ENCODE peak calls at places on chromosome 22, in eight cellular contexts. One of them, this sample, is unnamed.
A peak's percentile ranks its signal among the peaks of the same experiment; 100 is the strongest.

GRCh38 chr22:48259991-48260670 is 1497.7 kb downstream of the TBC1D22A start:
- DNase-seq in keratinocyte: no peak
- DNase-seq in kidney: no peak
- DNase-seq in colonic mucosa: no peak
- DNase-seq in hepatocyte: no peak
- DNase-seq in CD8-positive, alpha-beta T cell: no peak
- DNase-seq in body of pancreas: no peak
- DNase-seq in breast epithelium: no peak
- DNase-seq in this sample: no peak

GRCh38 chr22:44557064-44557748 is 59.2 kb upstream of the RTL6 start:
- DNase-seq in CD8-positive, alpha-beta T cell: no peak
- DNase-seq in colonic mucosa: no peak
- DNase-seq in keratinocyte: no peak
- DNase-seq in hepatocyte: no peak
- DNase-seq in breast epithelium: no peak
- DNase-seq in body of pancreas: no peak
- DNase-seq in kidney: no peak
- DNase-seq in this sample: no peak

GRCh38 chr22:25111579-25112517 is 87.8 kb upstream of the CRYBB3 start:
- DNase-seq in breast epithelium: peak; percentile 61
- DNase-seq in keratinocyte: no peak
- DNase-seq in kidney: peak; percentile 86
- DNase-seq in hepatocyte: peak; percentile 71
- DNase-seq in body of pancreas: peak; percentile 71
- DNase-seq in CD8-positive, alpha-beta T cell: no peak
- DNase-seq in colonic mucosa: peak; percentile 77
- DNase-seq in this sample: peak; percentile 49

GRCh38 chr22:28873183-28873964 is 10.0 kb upstream of the ZNRF3 start:
- DNase-seq in keratinocyte: no peak
- DNase-seq in CD8-positive, alpha-beta T cell: no peak
- DNase-seq in breast epithelium: no peak
- DNase-seq in kidney: no peak
- DNase-seq in body of pancreas: no peak
- DNase-seq in colonic mucosa: no peak
- DNase-seq in hepatocyte: no peak
- DNase-seq in this sample: no peak

GRCh38 chr22:29072193-29072978 is 449 bp upstream of the KREMEN1 start:
- DNase-seq in colonic mucosa: peak; percentile 98
- DNase-seq in kidney: peak; percentile 98
- DNase-seq in hepatocyte: peak; percentile 97
- DNase-seq in body of pancreas: peak; percentile 98
- DNase-seq in breast epithelium: peak; percentile 93
- DNase-seq in CD8-positive, alpha-beta T cell: peak; percentile 73
- DNase-seq in keratinocyte: peak; percentile 57
- DNase-seq in this sample: peak; percentile 77

GRCh38 chr22:37179622-37180420 is 8.2 kb downstream of the C1QTNF6 start:
- DNase-seq in body of pancreas: no peak
- DNase-seq in colonic mucosa: peak; percentile 84
- DNase-seq in kidney: peak; percentile 77
- DNase-seq in breast epithelium: no peak
- DNase-seq in keratinocyte: no peak
- DNase-seq in CD8-positive, alpha-beta T cell: no peak
- DNase-seq in hepatocyte: no peak
- DNase-seq in this sample: no peak

GRCh38 chr22:37363593-37363992 is 63.7 kb downstream of the ELFN2 start:
- DNase-seq in CD8-positive, alpha-beta T cell: no peak
- DNase-seq in kidney: no peak
- DNase-seq in keratinocyte: no peak
- DNase-seq in body of pancreas: no peak
- DNase-seq in hepatocyte: no peak
- DNase-seq in breast epithelium: no peak
- DNase-seq in colonic mucosa: no peak
- DNase-seq in this sample: no peak

GRCh38 chr22:32804036-32804435 is 2.5 kb downstream of the TIMP3 start:
- DNase-seq in kidney: no peak
- DNase-seq in hepatocyte: no peak
- DNase-seq in breast epithelium: no peak
- DNase-seq in keratinocyte: no peak
- DNase-seq in body of pancreas: no peak
- DNase-seq in CD8-positive, alpha-beta T cell: no peak
- DNase-seq in colonic mucosa: no peak
- DNase-seq in this sample: peak; percentile 62

GRCh38 chr22:36383110-36383581 is 4.6 kb downstream of the MYH9 start:
- DNase-seq in hepatocyte: no peak
- DNase-seq in kidney: no peak
- DNase-seq in keratinocyte: no peak
- DNase-seq in body of pancreas: peak; percentile 61
- DNase-seq in breast epithelium: peak; percentile 74
- DNase-seq in colonic mucosa: no peak
- DNase-seq in CD8-positive, alpha-beta T cell: no peak
- DNase-seq in this sample: peak; percentile 60

GRCh38 chr22:19065929-19066328 is 56.3 kb downstream of the DGCR2 start:
- DNase-seq in body of pancreas: no peak
- DNase-seq in CD8-positive, alpha-beta T cell: no peak
- DNase-seq in breast epithelium: no peak
- DNase-seq in kidney: no peak
- DNase-seq in keratinocyte: no peak
- DNase-seq in colonic mucosa: no peak
- DNase-seq in hepatocyte: no peak
- DNase-seq in this sample: no peak

GRCh38 chr22:24973867-24974266 is 21.4 kb downstream of the KIAA1671 start:
- DNase-seq in kidney: no peak
- DNase-seq in colonic mucosa: peak; percentile 93
- DNase-seq in CD8-positive, alpha-beta T cell: no peak
- DNase-seq in hepatocyte: peak; percentile 67
- DNase-seq in body of pancreas: no peak
- DNase-seq in breast epithelium: no peak
- DNase-seq in keratinocyte: no peak
- DNase-seq in this sample: no peak

GRCh38 chr22:20244744-20245576 is 23.2 kb downstream of the RTN4R start:
- DNase-seq in CD8-positive, alpha-beta T cell: peak; percentile 54
- DNase-seq in hepatocyte: no peak
- DNase-seq in keratinocyte: no peak
- DNase-seq in colonic mucosa: no peak
- DNase-seq in breast epithelium: no peak
- DNase-seq in kidney: no peak
- DNase-seq in body of pancreas: no peak
- DNase-seq in this sample: no peak

GRCh38 chr22:33831651-33832050 is 88.6 kb downstream of the LARGE1 start:
- DNase-seq in body of pancreas: no peak
- DNase-seq in breast epithelium: no peak
- DNase-seq in kidney: no peak
- DNase-seq in hepatocyte: no peak
- DNase-seq in colonic mucosa: no peak
- DNase-seq in CD8-positive, alpha-beta T cell: no peak
- DNase-seq in keratinocyte: no peak
- DNase-seq in this sample: no peak

GRCh38 chr22:46002757-46003270 is 25.9 kb upstream of the WNT7B start:
- DNase-seq in colonic mucosa: no peak
- DNase-seq in keratinocyte: no peak
- DNase-seq in CD8-positive, alpha-beta T cell: no peak
- DNase-seq in body of pancreas: peak; percentile 26
- DNase-seq in kidney: peak; percentile 81
- DNase-seq in breast epithelium: no peak
- DNase-seq in hepatocyte: no peak
- DNase-seq in this sample: no peak

DNA sequence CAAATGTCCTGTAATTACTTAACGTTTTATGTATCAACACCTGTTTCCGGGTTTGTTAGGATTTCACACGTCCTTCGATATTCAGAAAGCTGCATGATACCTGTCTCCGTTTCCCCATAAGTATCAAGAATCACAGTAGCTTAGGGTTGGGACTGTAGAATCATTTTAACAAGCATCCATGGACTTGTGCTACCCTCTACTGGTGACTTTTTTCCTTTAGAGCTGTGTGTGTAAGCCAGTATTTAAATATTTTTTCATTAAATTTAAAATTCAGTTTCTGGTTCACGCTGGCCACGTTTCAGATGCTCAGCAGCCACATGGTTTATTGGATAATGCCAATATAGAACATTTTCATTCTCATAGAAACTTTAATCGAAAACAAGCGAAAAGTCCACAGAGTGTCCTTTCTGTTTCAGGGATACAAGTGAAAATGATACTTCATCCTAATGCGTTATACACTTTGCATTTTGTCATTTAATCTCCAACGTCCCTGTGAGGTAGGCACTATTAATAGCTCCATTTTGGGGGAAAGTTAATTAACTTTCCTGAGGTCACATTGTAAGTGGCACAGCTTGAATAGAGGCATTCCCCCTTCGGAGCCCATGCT is 61.5 kb upstream of the SLC25A18 start:
- DNase-seq in breast epithelium: no peak
- DNase-seq in colonic mucosa: peak; percentile 29
- DNase-seq in hepatocyte: peak; percentile 76
- DNase-seq in body of pancreas: peak; percentile 55
- DNase-seq in keratinocyte: peak; percentile 25
- DNase-seq in kidney: no peak
- DNase-seq in CD8-positive, alpha-beta T cell: no peak
- DNase-seq in this sample: peak; percentile 69
- TF ChIP-seq CTCF in breast epithelium: no peak
- TF ChIP-seq CTCF in colonic mucosa: peak; percentile 43
- TF ChIP-seq CTCF in hepatocyte: peak; percentile 89
- TF ChIP-seq CTCF in body of pancreas: peak; percentile 49
- TF ChIP-seq CTCF in keratinocyte: peak; percentile 60
- TF ChIP-seq CTCF in kidney: peak; percentile 53
- TF ChIP-seq CTCF in CD8-positive, alpha-beta T cell: peak; percentile 70
- TF ChIP-seq CTCF in this sample: peak; percentile 63

GRCh38 chr22:49930128-49930527 is 11.7 kb downstream of the CRELD2 start:
- DNase-seq in body of pancreas: no peak
- DNase-seq in colonic mucosa: no peak
- DNase-seq in kidney: no peak
- DNase-seq in hepatocyte: no peak
- DNase-seq in keratinocyte: no peak
- DNase-seq in CD8-positive, alpha-beta T cell: no peak
- DNase-seq in breast epithelium: no peak
- DNase-seq in this sample: no peak

GRCh38 chr22:49927483-49928184 is 9.2 kb downstream of the CRELD2 start:
- DNase-seq in keratinocyte: no peak
- DNase-seq in breast epithelium: no peak
- DNase-seq in colonic mucosa: no peak
- DNase-seq in body of pancreas: no peak
- DNase-seq in kidney: no peak
- DNase-seq in hepatocyte: no peak
- DNase-seq in CD8-positive, alpha-beta T cell: no peak
- DNase-seq in this sample: no peak

GRCh38 chr22:49929553-49929979 is 11.1 kb downstream of the CRELD2 start:
- DNase-seq in hepatocyte: peak; percentile 85
- DNase-seq in CD8-positive, alpha-beta T cell: peak; percentile 72
- DNase-seq in body of pancreas: no peak
- DNase-seq in breast epithelium: no peak
- DNase-seq in kidney: no peak
- DNase-seq in colonic mucosa: peak; percentile 63
- DNase-seq in keratinocyte: no peak
- DNase-seq in this sample: peak; percentile 53

GRCh38 chr22:49928185-49928495 is 9.7 kb downstream of the CRELD2 start:
- DNase-seq in kidney: no peak
- DNase-seq in breast epithelium: no peak
- DNase-seq in colonic mucosa: no peak
- DNase-seq in body of pancreas: no peak
- DNase-seq in CD8-positive, alpha-beta T cell: no peak
- DNase-seq in hepatocyte: no peak
- DNase-seq in keratinocyte: no peak
- DNase-seq in this sample: no peak

DNA sequence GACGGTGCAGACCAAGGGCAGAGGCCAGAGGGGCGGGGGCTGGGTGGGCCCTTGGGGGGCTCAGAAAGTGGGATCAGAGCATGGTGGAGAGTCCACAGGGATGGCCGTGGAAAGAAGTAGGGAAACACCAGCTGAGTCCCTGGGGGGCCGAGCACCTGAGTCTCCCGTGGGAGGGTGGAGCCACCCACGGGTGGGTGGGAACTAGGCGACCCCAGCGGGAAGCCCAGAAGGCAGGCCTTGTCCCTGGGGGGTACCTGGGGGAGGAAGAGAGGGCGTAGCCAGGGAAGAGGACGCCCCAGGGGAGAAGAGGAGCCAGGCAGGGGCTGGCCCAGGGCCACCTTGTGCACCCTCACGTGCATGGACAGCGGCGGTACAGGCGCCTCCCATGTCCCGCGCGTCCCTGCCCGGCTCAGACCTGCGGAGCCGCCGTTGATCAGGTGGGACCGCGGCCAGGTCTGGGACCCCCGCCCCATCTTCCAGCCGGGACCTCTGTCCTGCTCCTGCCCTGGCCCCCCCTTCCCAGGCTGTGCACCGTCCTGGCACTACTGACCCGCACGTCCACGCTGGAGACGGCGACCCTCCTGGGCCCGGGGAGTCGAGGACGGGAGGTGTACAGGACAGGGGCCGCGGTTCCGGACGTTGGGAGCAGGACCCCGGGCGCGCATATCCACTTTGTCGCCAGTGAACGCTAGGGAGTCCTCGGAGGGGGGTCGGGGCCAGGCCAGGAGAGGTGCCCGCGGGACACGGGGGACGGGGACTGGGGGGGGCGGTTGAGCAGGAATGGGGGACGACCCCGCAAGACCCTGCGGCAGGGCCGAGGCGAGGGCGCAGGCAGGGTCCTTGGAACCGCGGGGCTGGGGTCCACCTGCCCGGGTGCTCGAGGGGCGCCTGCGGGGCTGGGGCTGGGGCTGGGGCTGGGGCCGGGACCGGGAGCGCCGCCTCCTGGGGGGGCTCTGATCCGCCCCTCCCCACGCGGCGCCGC is 10.4 kb downstream of the CRELD2 start:
- DNase-seq in CD8-positive, alpha-beta T cell: no peak
- DNase-seq in colonic mucosa: no peak
- DNase-seq in hepatocyte: no peak
- DNase-seq in keratinocyte: no peak
- DNase-seq in body of pancreas: no peak
- DNase-seq in breast epithelium: no peak
- DNase-seq in kidney: no peak
- DNase-seq in this sample: no peak
- H3K4me1 ChIP-seq in CD8-positive, alpha-beta T cell: peaks cover 38% of the 10 kb centered on the region
- H3K4me1 ChIP-seq in colonic mucosa: peaks cover 6% of the 10 kb centered on the region
- H3K4me1 ChIP-seq in hepatocyte: peaks cover 5% of the 10 kb centered on the region
- H3K4me1 ChIP-seq in keratinocyte: peaks cover 9% of the 10 kb centered on the region
- H3K4me1 ChIP-seq in body of pancreas: peaks cover 32% of the 10 kb centered on the region
- H3K4me1 ChIP-seq in breast epithelium: peaks cover 22% of the 10 kb centered on the region
- H3K4me1 ChIP-seq in kidney: peaks cover 22% of the 10 kb centered on the region
- H3K4me1 ChIP-seq in this sample: peaks cover 8% of the 10 kb centered on the region

DNA sequence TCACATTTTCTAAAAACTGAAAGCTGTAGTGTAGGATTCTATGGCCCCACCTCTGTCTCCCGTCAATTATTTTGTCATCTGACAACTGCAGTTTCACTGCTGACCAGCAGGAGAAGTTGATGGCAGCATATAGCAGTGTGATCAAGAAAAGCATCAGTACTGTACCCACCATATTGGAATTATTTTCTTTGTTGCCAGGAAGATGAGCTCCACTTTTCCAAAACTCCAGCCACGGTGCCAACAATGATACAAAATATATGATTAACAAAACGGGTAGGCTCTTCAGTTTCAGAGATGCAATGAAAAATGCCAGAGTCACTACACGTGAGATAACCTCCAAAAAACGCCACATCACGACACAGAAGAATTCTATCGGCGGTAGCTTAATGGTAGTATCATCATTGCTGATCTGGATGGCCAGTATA is 41.3 kb downstream of the XKR3 start:
- DNase-seq in CD8-positive, alpha-beta T cell: no peak
- DNase-seq in body of pancreas: no peak
- DNase-seq in breast epithelium: no peak
- DNase-seq in keratinocyte: no peak
- DNase-seq in colonic mucosa: no peak
- DNase-seq in hepatocyte: peak; percentile 3
- DNase-seq in kidney: no peak
- DNase-seq in this sample: no peak
- TF ChIP-seq CTCF in CD8-positive, alpha-beta T cell: no peak
- TF ChIP-seq CTCF in body of pancreas: no peak
- TF ChIP-seq CTCF in breast epithelium: no peak
- TF ChIP-seq CTCF in keratinocyte: peak; percentile 23
- TF ChIP-seq CTCF in colonic mucosa: no peak
- TF ChIP-seq CTCF in hepatocyte: no peak
- TF ChIP-seq CTCF in kidney: peak; percentile 28
- TF ChIP-seq CTCF in this sample: no peak

GRCh38 chr22:47042116-47042825 is 279.8 kb downstream of the TBC1D22A start:
- DNase-seq in kidney: peak; percentile 56
- DNase-seq in CD8-positive, alpha-beta T cell: no peak
- DNase-seq in keratinocyte: no peak
- DNase-seq in breast epithelium: no peak
- DNase-seq in hepatocyte: no peak
- DNase-seq in colonic mucosa: no peak
- DNase-seq in body of pancreas: no peak
- DNase-seq in this sample: no peak
- H3K4me1 ChIP-seq in kidney: peaks cover 15% of the 10 kb centered on the region
- H3K4me1 ChIP-seq in CD8-positive, alpha-beta T cell: no peaks in the 10 kb centered on the region
- H3K4me1 ChIP-seq in keratinocyte: peaks cover 5% of the 10 kb centered on the region
- H3K4me1 ChIP-seq in breast epithelium: no peaks in the 10 kb centered on the region
- H3K4me1 ChIP-seq in hepatocyte: peaks cover 13% of the 10 kb centered on the region
- H3K4me1 ChIP-seq in colonic mucosa: peaks cover 9% of the 10 kb centered on the region
- H3K4me1 ChIP-seq in body of pancreas: peaks cover 15% of the 10 kb centered on the region
- H3K4me1 ChIP-seq in this sample: no peaks in the 10 kb centered on the region